ENCODE peak calls at places on chromosomes 11 and 22, in seven cellular contexts. M is tibial artery, Q is AG04450, U is IMR-90, J is stomach, F is cardiac muscle cell, N is epithelial cell of esophagus. G is an unnamed sample.

GRCh38 chr11:126392638-126393023 is 37.1 kb downstream of the ST3GAL4 start:
- DNase-seq in M (no peak), Q (no peak), U (no peak), J (no peak), F (no peak), N (no peak), G (no peak)

GRCh38 chr11:111736621-111737055 is 29.6 kb downstream of the PPP2R1B start:
- DNase-seq in M (no peak), Q (no peak), U (no peak), J (no peak), F (no peak), N (no peak), G (no peak)

GRCh38 chr11:33620423-33621120 is 80.1 kb downstream of the C11orf91 start:
- DNase-seq in M (no peak), Q (no peak), U (peak), J (no peak), F (no peak), N (peak), G (no peak)

GRCh38 chr11:115170133-115170815 is 333.9 kb downstream of the CADM1 start:
- DNase-seq in M (no peak), Q (no peak), U (peak), J (no peak), F (peak), N (peak), G (no peak)

GRCh38 chr22:45586651-45587405 is 84.1 kb downstream of the FBLN1 start:
- DNase-seq in M (no peak), Q (no peak), U (no peak), J (no peak), F (no peak), N (no peak), G (no peak)

GRCh38 chr11:94193288-94193687 is 64.6 kb downstream of the PANX1 start:
- DNase-seq in M (no peak), Q (no peak), U (peak), J (no peak), F (no peak), N (peak), G (no peak)

GRCh38 chr22:17786435-17787158 is 12.3 kb upstream of the BID start:
- DNase-seq in M (peak), Q (no peak), U (no peak), J (peak), F (no peak), N (peak), G (no peak)

GRCh38 chr11:129210831-129211181 is 18.7 kb upstream of the ARHGAP32 start:
- DNase-seq in M (no peak), Q (no peak), U (no peak), J (no peak), F (no peak), N (no peak), G (no peak)

GRCh38 chr22:27775087-27775697 is 26.4 kb downstream of the MN1 start:
- DNase-seq in M (no peak), Q (no peak), U (peak), J (no peak), F (no peak), N (no peak), G (no peak)

GRCh38 chr11:82191690-82192089 is 542.0 kb downstream of the FAM181B start:
- DNase-seq in M (no peak), Q (no peak), U (no peak), J (peak), F (no peak), N (no peak), G (no peak)

GRCh38 chr11:1934326-1935155 is 12.6 kb upstream of the MRPL23 start:
- DNase-seq in M (no peak), Q (no peak), U (no peak), J (no peak), F (no peak), N (no peak), G (no peak)

GRCh38 chr11:117662870-117663269 is 134.1 kb downstream of the DSCAML1 start:
- DNase-seq in M (no peak), Q (no peak), U (no peak), J (no peak), F (no peak), N (no peak), G (no peak)

GRCh38 chr22:30922151-30922611 is 46.4 kb downstream of the MORC2 start:
- DNase-seq in M (no peak), Q (no peak), U (peak), J (peak), F (no peak), N (peak), G (no peak)

GRCh38 chr11:1500466-1501420 is 14.2 kb upstream of the MOB2 start:
- DNase-seq in M (peak), Q (no peak), U (no peak), J (no peak), F (no peak), N (no peak), G (no peak)

GRCh38 chr11:37504066-37504611 is 906.1 kb upstream of the RAG2 start:
- DNase-seq in M (no peak), Q (peak), U (peak), J (no peak), F (no peak), N (peak), G (peak)

GRCh38 chr11:15258433-15259350 is 144.0 kb downstream of the INSC start:
- DNase-seq in M (no peak), Q (no peak), U (peak), J (no peak), F (peak), N (peak), G (peak)

GRCh38 chr22:36386351-36386899 is 1.3 kb downstream of the MYH9 start:
- DNase-seq in M (no peak), Q (no peak), U (no peak), J (no peak), F (no peak), N (peak), G (no peak)

GRCh38 chr11:69691449-69691848 is 12.4 kb downstream of the FGF19 start:
- DNase-seq in M (no peak), Q (no peak), U (peak), J (no peak), F (no peak), N (peak), G (no peak)

GRCh38 chr22:17597217-17597616 is 31.3 kb downstream of the ATP6V1E1 start:
- DNase-seq in M (no peak), Q (no peak), U (peak), J (no peak), F (no peak), N (no peak), G (no peak)

GRCh38 chr11:64331569-64332371 is 8.2 kb upstream of the CCDC88B start:
- DNase-seq in M (peak), Q (peak), U (peak), J (peak), F (peak), N (peak), G (peak)

GRCh38 chr11:96097844-96098421 is 174.0 kb upstream of the MTMR2 start:
- DNase-seq in M (no peak), Q (no peak), U (peak), J (no peak), F (no peak), N (peak), G (no peak)

GRCh38 chr11:77151804-77152513 is 23.9 kb downstream of the MYO7A start:
- DNase-seq in M (no peak), Q (no peak), U (peak), J (no peak), F (no peak), N (no peak), G (no peak)

GRCh38 chr11:1988667-1989317 is 8.8 kb downstream of the H19 start:
- DNase-seq in M (no peak), Q (no peak), U (no peak), J (no peak), F (peak), N (no peak), G (no peak)

GRCh38 chr11:15176646-15177163 is 62.0 kb downstream of the INSC start:
- DNase-seq in M (no peak), Q (no peak), U (no peak), J (no peak), F (no peak), N (no peak), G (no peak)

GRCh38 chr11:107928767-107929507 is 689 bp downstream of the RAB39A start:
- DNase-seq in M (no peak), Q (no peak), U (no peak), J (no peak), F (peak), N (no peak), G (no peak)

GRCh38 chr11:111510311-111510710 is 1.9 kb downstream of the BTG4 start:
- DNase-seq in M (no peak), Q (no peak), U (peak), J (no peak), F (no peak), N (peak), G (no peak)

GRCh38 chr11:117855452-117855851 is 21.0 kb downstream of the FXYD6 start:
- DNase-seq in M (no peak), Q (no peak), U (no peak), J (peak), F (no peak), N (no peak), G (no peak)

GRCh38 chr11:111283945-111284481 is 14.3 kb upstream of the POU2AF3 start:
- DNase-seq in M (no peak), Q (peak), U (peak), J (peak), F (no peak), N (no peak), G (no peak)

GRCh38 chr22:46079093-46079860 is 71.0 kb upstream of the PPARA start:
- DNase-seq in M (no peak), Q (no peak), U (no peak), J (peak), F (no peak), N (no peak), G (no peak)

GRCh38 chr11:130478204-130478701 is 29.8 kb downstream of the ADAMTS15 start:
- DNase-seq in M (peak), Q (peak), U (peak), J (peak), F (peak), N (peak), G (peak)

GRCh38 chr11:7600205-7600775 is 73.0 kb downstream of the CYB5R2 start:
- DNase-seq in M (peak), Q (peak), U (peak), J (peak), F (no peak), N (peak), G (no peak)

GRCh38 chr11:27281740-27282139 is 81.3 kb downstream of the CCDC34 start:
- DNase-seq in M (no peak), Q (no peak), U (no peak), J (no peak), F (no peak), N (no peak), G (no peak)

GRCh38 chr11:61024938-61025818 is 53.7 kb downstream of the CD6 start:
- DNase-seq in M (no peak), Q (no peak), U (no peak), J (no peak), F (no peak), N (no peak), G (no peak)

GRCh38 chr11:67613960-67614715 is 7.4 kb downstream of the NDUFV1 start:
- DNase-seq in M (peak), Q (no peak), U (peak), J (peak), F (peak), N (peak), G (no peak)

GRCh38 chr22:17120711-17121234 is 387 bp downstream of the TMEM121B start:
- DNase-seq in M (no peak), Q (no peak), U (no peak), J (no peak), F (peak), N (peak), G (no peak)

GRCh38 chr11:75563501-75563977 is 1.5 kb downstream of the SERPINH1 start:
- DNase-seq in M (no peak), Q (no peak), U (no peak), J (no peak), F (no peak), N (peak), G (no peak)

GRCh38 chr11:57345555-57346151 is 7.5 kb downstream of the P2RX3 start:
- DNase-seq in M (peak), Q (no peak), U (peak), J (peak), F (peak), N (peak), G (no peak)

GRCh38 chr22:47443836-47444745 is 681.6 kb downstream of the TBC1D22A start:
- DNase-seq in M (no peak), Q (no peak), U (no peak), J (no peak), F (no peak), N (no peak), G (no peak)

GRCh38 chr11:46239801-46240061 is 37.7 kb upstream of the CREB3L1 start:
- DNase-seq in M (no peak), Q (no peak), U (peak), J (no peak), F (no peak), N (peak), G (peak)

GRCh38 chr11:46238967-46239800 is 38.3 kb upstream of the CREB3L1 start:
- DNase-seq in M (peak), Q (peak), U (peak), J (peak), F (peak), N (peak), G (no peak)

GRCh38 chr11:46237248-46238077 is 40.0 kb upstream of the CREB3L1 start:
- DNase-seq in M (peak), Q (peak), U (peak), J (peak), F (peak), N (peak), G (no peak)

GRCh38 chr11:46236918-46237247 is 40.6 kb upstream of the CREB3L1 start:
- DNase-seq in M (no peak), Q (no peak), U (no peak), J (no peak), F (no peak), N (no peak), G (no peak)

DNA sequence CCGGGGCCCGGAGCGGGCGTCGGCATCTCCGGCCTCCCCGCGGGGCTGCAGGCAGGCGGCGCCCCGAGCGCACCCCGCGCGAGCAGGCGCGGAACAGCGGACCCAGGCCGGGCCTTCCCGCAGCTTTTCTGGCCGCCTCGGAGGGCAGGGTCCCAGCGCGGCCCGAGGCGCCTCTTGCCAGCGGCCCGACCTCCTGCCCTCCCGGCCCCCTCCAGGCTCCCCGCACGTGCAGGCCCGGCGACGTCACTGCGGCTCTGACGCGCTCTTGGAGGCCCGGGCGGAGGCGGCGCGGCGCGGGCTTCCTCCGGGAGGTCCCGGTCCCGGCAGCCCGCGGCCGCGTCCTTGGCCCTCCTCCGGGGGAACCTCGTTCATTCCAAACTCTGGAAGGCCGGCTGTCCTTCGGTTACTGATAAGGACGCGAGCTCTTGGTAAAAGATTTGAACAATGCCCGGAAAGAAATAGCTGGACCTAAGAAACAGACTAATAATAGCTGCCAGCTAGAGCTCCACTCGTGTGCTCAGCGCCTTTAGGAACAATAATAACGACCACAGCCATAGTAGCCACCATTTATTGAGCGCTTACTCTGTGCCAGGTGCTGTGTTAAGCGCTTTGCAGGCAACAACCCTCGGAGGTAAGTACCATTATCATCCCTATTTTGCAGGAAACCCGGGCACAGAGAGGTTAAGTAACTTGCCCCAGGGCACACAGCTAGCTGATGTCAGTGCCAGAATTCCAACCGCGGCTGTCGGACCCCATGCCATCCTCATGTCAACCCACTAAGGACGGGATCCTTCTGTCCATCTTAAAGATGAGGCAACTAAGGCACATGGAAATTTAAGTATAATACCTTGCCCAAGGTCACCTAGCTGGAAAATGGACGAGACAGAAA is 39.1 kb upstream of the CREB3L1 start:
- DNase-seq in M (peak), Q (no peak), U (peak), J (peak), F (peak), N (peak), G (no peak)
- H3K4me3 ChIP-seq in M (peak), Q (peak), U (peak), J (peak), F (peak), N (peak), G (peak)

DNA sequence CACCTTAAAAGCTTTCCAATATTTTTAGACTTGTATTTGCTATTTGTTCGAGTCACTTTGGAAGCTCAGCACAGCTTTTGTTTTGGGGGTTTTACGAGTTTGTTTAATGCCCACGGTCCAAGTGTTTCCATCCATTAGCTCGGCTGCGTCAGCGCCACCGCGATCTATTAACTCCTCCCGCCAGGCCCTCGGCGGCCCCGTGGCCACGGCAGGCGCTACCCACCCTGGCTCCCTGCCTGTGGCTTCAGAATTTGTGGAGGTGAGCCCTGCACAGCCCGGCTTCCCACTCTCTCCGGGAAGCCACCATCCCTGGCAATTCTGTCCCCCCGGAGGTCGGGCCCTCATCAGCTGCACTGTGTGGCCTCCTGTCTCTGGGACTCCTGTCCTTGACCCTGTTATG is 648.5 kb downstream of the BRD1 start:
- DNase-seq in M (no peak), Q (no peak), U (no peak), J (no peak), F (no peak), N (no peak), G (no peak)
- H3K4me3 ChIP-seq in M (no peak), Q (no peak), U (no peak), J (no peak), F (no peak), N (no peak), G (no peak)

GRCh38 chr22:24565077-24565476 is 9.3 kb downstream of the SNRPD3 start:
- DNase-seq in M (no peak), Q (no peak), U (no peak), J (no peak), F (no peak), N (no peak), G (no peak)
- H3K4me3 ChIP-seq in M (no peak), Q (no peak), U (no peak), J (no peak), F (no peak), N (no peak), G (no peak)

DNA sequence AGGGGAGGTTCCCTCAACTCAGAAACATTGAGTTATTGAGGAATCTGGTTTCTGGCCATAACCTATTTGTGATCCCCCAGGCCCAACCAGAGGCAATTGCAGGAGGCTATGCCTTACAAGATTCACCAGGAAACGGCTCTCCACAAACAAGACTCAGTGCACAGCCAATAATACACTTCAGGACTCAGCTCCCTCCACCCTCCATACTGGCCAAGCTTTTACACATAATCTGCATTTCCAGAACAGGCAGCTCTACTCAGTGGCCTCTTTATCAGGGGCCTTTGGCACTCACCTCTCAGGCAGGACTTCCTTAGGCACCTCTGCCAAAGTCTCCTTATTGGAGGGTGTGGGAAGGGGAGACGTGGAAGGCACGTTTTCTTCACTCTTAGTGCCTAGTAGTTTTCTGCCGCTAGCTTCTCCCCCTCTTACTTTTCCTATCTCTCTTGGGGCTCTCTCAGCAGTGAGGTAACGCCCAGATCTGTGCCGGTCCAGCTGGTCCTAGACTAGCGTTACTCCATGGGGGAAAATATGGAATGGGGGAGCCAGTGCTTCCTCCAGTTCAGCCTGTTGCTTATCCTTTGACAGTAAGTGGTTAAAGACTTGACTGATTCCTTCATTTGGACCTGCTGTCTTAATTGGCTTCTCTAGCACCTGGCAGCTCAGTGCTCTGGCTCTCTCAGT is 62.8 kb upstream of the ANO3 start:
- DNase-seq in M (no peak), Q (no peak), U (no peak), J (no peak), F (no peak), N (no peak), G (no peak)
- H3K4me3 ChIP-seq in M (no peak), Q (no peak), U (no peak), J (no peak), F (no peak), N (no peak), G (no peak)

G was measured in retinal pigment epithelial cell.